ENCODE peak calls at places on chromosome 16, in eight cellular contexts. M is A549, B is ovary, E is adrenal gland, I is HCT116, Y is breast epithelium, H is lower leg skin, A is spleen. J is an unnamed sample.
A peak's percentile ranks its signal among the peaks of the same experiment; 100 is the strongest.

GRCh38 chr16:89350701-89351380 is 133.3 kb downstream of the ZNF778 start:
- DNase-seq in M (no peak), B (peak; percentile 26), E (no peak), I (no peak), Y (no peak), H (no peak), A (no peak), J (no peak)

GRCh38 chr16:20383106-20384029 is 21.2 kb downstream of the PDILT start:
- DNase-seq in M (peak; percentile 74), B (peak; percentile 42), E (peak; percentile 60), I (peak; percentile 71), Y (no peak), H (peak; percentile 28), A (no peak), J (peak; percentile 55)

GRCh38 chr16:1443980-1444729 is at the start of gene CCDC154:
- DNase-seq in M (no peak), B (no peak), E (peak; percentile 42), I (no peak), Y (no peak), H (no peak), A (no peak), J (no peak)

GRCh38 chr16:52725461-52725860 is 178.5 kb upstream of the TOX3 start:
- DNase-seq in M (no peak), B (no peak), E (no peak), I (no peak), Y (no peak), H (no peak), A (no peak), J (no peak)

GRCh38 chr16:50372611-50373344 is 4.0 kb upstream of the BRD7 start:
- DNase-seq in M (peak; percentile 35), B (no peak), E (peak; percentile 42), I (no peak), Y (no peak), H (no peak), A (no peak), J (peak; percentile 58)

GRCh38 chr16:49600541-49600940 is 226.9 kb downstream of the C16orf78 start:
- DNase-seq in M (no peak), B (no peak), E (no peak), I (no peak), Y (no peak), H (no peak), A (peak; percentile 64), J (no peak)

GRCh38 chr16:47604306-47604705 is 143.2 kb downstream of the PHKB start:
- DNase-seq in M (no peak), B (no peak), E (no peak), I (no peak), Y (no peak), H (no peak), A (no peak), J (no peak)

GRCh38 chr16:89581861-89582563 is 6.5 kb downstream of the CPNE7 start:
- DNase-seq in M (peak; percentile 43), B (no peak), E (no peak), I (no peak), Y (no peak), H (no peak), A (peak; percentile 68), J (peak; percentile 64)

GRCh38 chr16:252366-253337 is 18.0 kb downstream of the FAM234A start:
- DNase-seq in M (no peak), B (no peak), E (no peak), I (no peak), Y (no peak), H (no peak), A (no peak), J (no peak)

GRCh38 chr16:69412287-69412686 is 12.1 kb upstream of the CYB5B start:
- DNase-seq in M (no peak), B (no peak), E (peak; percentile 78), I (no peak), Y (no peak), H (no peak), A (no peak), J (no peak)

GRCh38 chr16:46607529-46607928 is 13.7 kb downstream of the SHCBP1 start:
- DNase-seq in M (peak; percentile 57), B (no peak), E (no peak), I (peak; percentile 46), Y (no peak), H (no peak), A (no peak), J (no peak)

GRCh38 chr16:52912565-52913173 is 140.0 kb downstream of the CHD9NB start:
- DNase-seq in M (peak; percentile 72), B (peak; percentile 50), E (peak; percentile 57), I (peak; percentile 55), Y (peak; percentile 64), H (peak; percentile 32), A (no peak), J (peak; percentile 28)

GRCh38 chr16:75097941-75098897 is 18.4 kb downstream of the LDHD start:
- DNase-seq in M (no peak), B (no peak), E (peak; percentile 46), I (no peak), Y (no peak), H (no peak), A (no peak), J (no peak)

GRCh38 chr16:64450170-64450569 is 671.7 kb downstream of the CDH11 start:
- DNase-seq in M (no peak), B (no peak), E (no peak), I (no peak), Y (no peak), H (no peak), A (no peak), J (no peak)

GRCh38 chr16:78705694-78706093 is 606.2 kb downstream of the WWOX start:
- DNase-seq in M (peak; percentile 74), B (no peak), E (no peak), I (no peak), Y (no peak), H (no peak), A (no peak), J (no peak)

GRCh38 chr16:89918453-89919347 is at the start of gene MC1R:
- DNase-seq in M (peak; percentile 67), B (peak; percentile 53), E (no peak), I (peak; percentile 26), Y (no peak), H (no peak), A (no peak), J (no peak)

GRCh38 chr16:30395992-30396560 is 856 bp downstream of the ZNF48 start:
- DNase-seq in M (no peak), B (no peak), E (no peak), I (no peak), Y (no peak), H (no peak), A (no peak), J (no peak)

GRCh38 chr16:28187595-28188004 is 24.2 kb downstream of the XPO6 start:
- DNase-seq in M (no peak), B (no peak), E (no peak), I (no peak), Y (no peak), H (no peak), A (no peak), J (no peak)

GRCh38 chr16:13350000-13350399 is 448.6 kb downstream of the SHISA9 start:
- DNase-seq in M (no peak), B (no peak), E (no peak), I (no peak), Y (no peak), H (no peak), A (no peak), J (no peak)

GRCh38 chr16:78184554-78185183 is 85.2 kb downstream of the WWOX start:
- DNase-seq in M (peak; percentile 26), B (no peak), E (no peak), I (no peak), Y (no peak), H (no peak), A (no peak), J (no peak)

DNA sequence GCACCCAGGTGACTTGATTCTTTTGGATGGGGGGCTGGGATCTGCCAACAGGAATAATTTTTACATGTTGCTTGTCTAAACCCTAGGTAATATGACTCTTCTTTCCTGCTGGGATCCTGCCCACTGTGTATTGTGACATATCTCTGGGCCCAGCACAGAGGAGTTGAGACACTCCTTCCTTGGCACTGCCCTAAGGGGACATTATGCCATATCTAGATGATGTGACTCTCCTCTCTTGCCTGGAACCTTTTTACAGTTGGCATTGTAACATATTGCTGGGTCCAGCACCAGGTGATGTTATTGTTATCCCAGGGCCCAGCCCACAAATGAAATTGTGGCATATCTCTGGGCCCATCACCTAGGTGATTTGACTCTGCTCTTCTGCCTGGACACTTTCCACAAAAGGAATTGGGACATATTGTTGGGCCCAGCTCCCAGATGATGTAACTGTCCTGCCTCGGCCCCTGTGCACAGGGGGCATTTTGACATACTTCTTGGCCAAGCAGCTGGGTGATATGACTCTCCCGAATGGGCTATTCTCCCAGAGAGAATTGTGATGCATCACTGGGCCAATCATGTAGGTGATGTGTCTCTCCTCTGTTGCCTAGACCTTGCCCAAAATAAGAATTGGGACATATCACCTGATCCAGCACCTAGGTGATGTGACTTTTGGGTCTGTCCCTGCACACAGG is 1837.7 kb downstream of the TP53TG3F start:
- DNase-seq in M (no peak), B (no peak), E (no peak), I (no peak), Y (no peak), H (no peak), A (no peak), J (no peak)
- TF ChIP-seq POLR2A in M (no peak), B (no peak), E (no peak), I (no peak), Y (no peak), H (no peak), A (no peak), J (no peak)

GRCh38 chr16:57735755-57736418 is at the start of gene KATNB1:
- DNase-seq in M (no peak), B (no peak), E (no peak), I (no peak), Y (no peak), H (no peak), A (no peak), J (no peak)
- TF ChIP-seq POLR2A in M (peak; percentile 8), B (no peak), E (no peak), I (no peak), Y (no peak), H (no peak), A (no peak), J (peak; percentile 17)

GRCh38 chr16:23836404-23837291 is 865 bp downstream of the PRKCB start:
- DNase-seq in M (no peak), B (no peak), E (no peak), I (no peak), Y (no peak), H (no peak), A (peak; percentile 94), J (no peak)
- TF ChIP-seq POLR2A in M (no peak), B (no peak), E (no peak), I (no peak), Y (no peak), H (no peak), A (no peak), J (no peak)

GRCh38 chr16:14668556-14669223 is 25.4 kb downstream of the PLA2G10 start:
- DNase-seq in M (no peak), B (no peak), E (no peak), I (no peak), Y (no peak), H (no peak), A (no peak), J (no peak)
- TF ChIP-seq POLR2A in M (no peak), B (no peak), E (no peak), I (no peak), Y (no peak), H (no peak), A (no peak), J (no peak)